ENCODE peak calls at places on chromosome 13, in seven cellular contexts. One of them, this sample, is unnamed.

GRCh38 chr13:39249971-39250370 is 211.7 kb downstream of the NHLRC3 start:
- DNase-seq in CD4-positive, alpha-beta T cell: no peak
- DNase-seq in stimulated activated CD4-positive, alpha-beta T cell treated with anti-CD3 and anti-CD28 coated beads, Interleukin-2, amount 100 ng/mL, for 48 hours: no peak
- DNase-seq in HCT116: no peak
- DNase-seq in naive B cell: no peak
- DNase-seq in NCI-H774: no peak
- DNase-seq in heart right ventricle: no peak
- DNase-seq in this sample: no peak

GRCh38 chr13:51923983-51924539 is 62.3 kb downstream of the CCDC70 start:
- DNase-seq in CD4-positive, alpha-beta T cell: no peak
- DNase-seq in stimulated activated CD4-positive, alpha-beta T cell treated with anti-CD3 and anti-CD28 coated beads, Interleukin-2, amount 100 ng/mL, for 48 hours: no peak
- DNase-seq in HCT116: peak; percentile 13
- DNase-seq in naive B cell: no peak
- DNase-seq in NCI-H774: no peak
- DNase-seq in heart right ventricle: no peak
- DNase-seq in this sample: no peak

GRCh38 chr13:78978381-78978998 is 319.5 kb upstream of the OBI1 start:
- DNase-seq in CD4-positive, alpha-beta T cell: no peak
- DNase-seq in stimulated activated CD4-positive, alpha-beta T cell treated with anti-CD3 and anti-CD28 coated beads, Interleukin-2, amount 100 ng/mL, for 48 hours: peak; percentile 46
- DNase-seq in HCT116: peak; percentile 48
- DNase-seq in naive B cell: peak; percentile 29
- DNase-seq in NCI-H774: peak; percentile 25
- DNase-seq in heart right ventricle: peak; percentile 47
- DNase-seq in this sample: peak; percentile 16

GRCh38 chr13:61128850-61129645 is 286.6 kb downstream of the PCDH20 start:
- DNase-seq in CD4-positive, alpha-beta T cell: no peak
- DNase-seq in stimulated activated CD4-positive, alpha-beta T cell treated with anti-CD3 and anti-CD28 coated beads, Interleukin-2, amount 100 ng/mL, for 48 hours: no peak
- DNase-seq in HCT116: no peak
- DNase-seq in naive B cell: no peak
- DNase-seq in NCI-H774: no peak
- DNase-seq in heart right ventricle: no peak
- DNase-seq in this sample: no peak

GRCh38 chr13:31431722-31432137 is 232.0 kb downstream of the B3GLCT start:
- DNase-seq in CD4-positive, alpha-beta T cell: peak; percentile 34
- DNase-seq in stimulated activated CD4-positive, alpha-beta T cell treated with anti-CD3 and anti-CD28 coated beads, Interleukin-2, amount 100 ng/mL, for 48 hours: peak; percentile 51
- DNase-seq in HCT116: peak; percentile 22
- DNase-seq in naive B cell: peak; percentile 6
- DNase-seq in NCI-H774: no peak
- DNase-seq in heart right ventricle: peak; percentile 55
- DNase-seq in this sample: peak; percentile 22

GRCh38 chr13:113767366-113767765 is 8.3 kb downstream of the TMEM255B start:
- DNase-seq in CD4-positive, alpha-beta T cell: no peak
- DNase-seq in stimulated activated CD4-positive, alpha-beta T cell treated with anti-CD3 and anti-CD28 coated beads, Interleukin-2, amount 100 ng/mL, for 48 hours: no peak
- DNase-seq in HCT116: no peak
- DNase-seq in naive B cell: no peak
- DNase-seq in NCI-H774: no peak
- DNase-seq in heart right ventricle: no peak
- DNase-seq in this sample: no peak

GRCh38 chr13:40640845-40641458 is 25.5 kb downstream of the FOXO1 start:
- DNase-seq in CD4-positive, alpha-beta T cell: no peak
- DNase-seq in stimulated activated CD4-positive, alpha-beta T cell treated with anti-CD3 and anti-CD28 coated beads, Interleukin-2, amount 100 ng/mL, for 48 hours: no peak
- DNase-seq in HCT116: no peak
- DNase-seq in naive B cell: no peak
- DNase-seq in NCI-H774: no peak
- DNase-seq in heart right ventricle: no peak
- DNase-seq in this sample: no peak

GRCh38 chr13:61664821-61665705 is 249.4 kb upstream of the PCDH20 start:
- DNase-seq in CD4-positive, alpha-beta T cell: no peak
- DNase-seq in stimulated activated CD4-positive, alpha-beta T cell treated with anti-CD3 and anti-CD28 coated beads, Interleukin-2, amount 100 ng/mL, for 48 hours: no peak
- DNase-seq in HCT116: peak; percentile 10
- DNase-seq in naive B cell: no peak
- DNase-seq in NCI-H774: peak; percentile 23
- DNase-seq in heart right ventricle: no peak
- DNase-seq in this sample: no peak

GRCh38 chr13:77026255-77026782 is 640 bp downstream of the FBXL3 start:
- DNase-seq in CD4-positive, alpha-beta T cell: peak; percentile 79
- DNase-seq in stimulated activated CD4-positive, alpha-beta T cell treated with anti-CD3 and anti-CD28 coated beads, Interleukin-2, amount 100 ng/mL, for 48 hours: peak; percentile 55
- DNase-seq in HCT116: peak; percentile 21
- DNase-seq in naive B cell: peak; percentile 82
- DNase-seq in NCI-H774: peak; percentile 13
- DNase-seq in heart right ventricle: peak; percentile 72
- DNase-seq in this sample: peak; percentile 62

GRCh38 chr13:90938848-90939247 is 408.6 kb upstream of the MIR17HG start:
- DNase-seq in CD4-positive, alpha-beta T cell: no peak
- DNase-seq in stimulated activated CD4-positive, alpha-beta T cell treated with anti-CD3 and anti-CD28 coated beads, Interleukin-2, amount 100 ng/mL, for 48 hours: no peak
- DNase-seq in HCT116: no peak
- DNase-seq in naive B cell: no peak
- DNase-seq in NCI-H774: no peak
- DNase-seq in heart right ventricle: no peak
- DNase-seq in this sample: no peak

This sample was measured in activated gamma-delta T cell treated with Interleukin-2 at 50 U/mL for 16 hours.